ENCODE peak calls at places on chromosomes 11 and 22, in seven cellular contexts. One of them, this sample, is unnamed.

GRCh38 chr11:68430801-68431200 is 29.8 kb upstream of the PPP6R3 start:
- DNase-seq in H1: no peak
- DNase-seq in SK-N-SH: no peak
- DNase-seq in GM12878: no peak
- DNase-seq in K562: no peak
- DNase-seq in HepG2: no peak
- DNase-seq in HCT116: no peak
- DNase-seq in this sample: no peak

GRCh38 chr11:34209809-34210208 is 104.4 kb downstream of the NAT10 start:
- DNase-seq in HCT116: no peak
- DNase-seq in H1: no peak
- DNase-seq in K562: no peak
- DNase-seq in SK-N-SH: no peak
- DNase-seq in HepG2: no peak
- DNase-seq in GM12878: no peak
- DNase-seq in this sample: peak; percentile 73

GRCh38 chr22:39994566-39995345 is at the start of gene FAM83F:
- DNase-seq in HepG2: no peak
- DNase-seq in H1: peak; percentile 79
- DNase-seq in HCT116: peak; percentile 24
- DNase-seq in SK-N-SH: no peak
- DNase-seq in GM12878: no peak
- DNase-seq in K562: no peak
- DNase-seq in this sample: peak; percentile 93

GRCh38 chr11:31968774-31969433 is 122.0 kb upstream of the RCN1 start:
- DNase-seq in H1: no peak
- DNase-seq in GM12878: no peak
- DNase-seq in K562: no peak
- DNase-seq in HepG2: no peak
- DNase-seq in HCT116: no peak
- DNase-seq in SK-N-SH: peak; percentile 62
- DNase-seq in this sample: no peak

GRCh38 chr11:74701351-74701750 is 29.9 kb downstream of the CHRDL2 start:
- DNase-seq in H1: peak; percentile 78
- DNase-seq in K562: peak; percentile 73
- DNase-seq in SK-N-SH: no peak
- DNase-seq in HCT116: peak; percentile 23
- DNase-seq in GM12878: no peak
- DNase-seq in HepG2: peak; percentile 20
- DNase-seq in this sample: no peak

GRCh38 chr11:129249351-129249750 is 57.2 kb upstream of the ARHGAP32 start:
- DNase-seq in H1: no peak
- DNase-seq in SK-N-SH: no peak
- DNase-seq in GM12878: no peak
- DNase-seq in K562: no peak
- DNase-seq in HepG2: no peak
- DNase-seq in HCT116: no peak
- DNase-seq in this sample: no peak

GRCh38 chr22:26322179-26322905 is 106.7 kb upstream of the ASPHD2 start:
- DNase-seq in GM12878: no peak
- DNase-seq in K562: no peak
- DNase-seq in SK-N-SH: no peak
- DNase-seq in HCT116: peak; percentile 8
- DNase-seq in HepG2: no peak
- DNase-seq in H1: no peak
- DNase-seq in this sample: no peak

GRCh38 chr22:30754971-30755759 is 60.5 kb downstream of the OSBP2 start:
- DNase-seq in SK-N-SH: peak; percentile 74
- DNase-seq in K562: peak; percentile 69
- DNase-seq in HepG2: peak; percentile 54
- DNase-seq in GM12878: no peak
- DNase-seq in HCT116: peak; percentile 66
- DNase-seq in H1: peak; percentile 64
- DNase-seq in this sample: peak; percentile 69

GRCh38 chr11:108743851-108744250 is 79.0 kb downstream of the DDX10 start:
- DNase-seq in H1: no peak
- DNase-seq in SK-N-SH: no peak
- DNase-seq in GM12878: no peak
- DNase-seq in HCT116: no peak
- DNase-seq in HepG2: no peak
- DNase-seq in K562: no peak
- DNase-seq in this sample: no peak

GRCh38 chr11:14299921-14300320 is 59.1 kb downstream of the RRAS2 start:
- DNase-seq in H1: no peak
- DNase-seq in HCT116: no peak
- DNase-seq in GM12878: no peak
- DNase-seq in HepG2: no peak
- DNase-seq in SK-N-SH: no peak
- DNase-seq in K562: no peak
- DNase-seq in this sample: no peak

GRCh38 chr22:48750826-48751440 is 1076.7 kb downstream of the BRD1 start:
- DNase-seq in HCT116: no peak
- DNase-seq in GM12878: no peak
- DNase-seq in HepG2: no peak
- DNase-seq in H1: no peak
- DNase-seq in SK-N-SH: no peak
- DNase-seq in K562: no peak
- DNase-seq in this sample: no peak

GRCh38 chr11:85764796-85765195 is 46.1 kb downstream of the SYTL2 start:
- DNase-seq in K562: no peak
- DNase-seq in H1: no peak
- DNase-seq in GM12878: no peak
- DNase-seq in SK-N-SH: no peak
- DNase-seq in HCT116: no peak
- DNase-seq in HepG2: no peak
- DNase-seq in this sample: no peak

GRCh38 chr11:45095691-45096010 is 50.8 kb upstream of the PRDM11 start:
- DNase-seq in K562: no peak
- DNase-seq in SK-N-SH: no peak
- DNase-seq in HepG2: no peak
- DNase-seq in H1: peak; percentile 34
- DNase-seq in HCT116: no peak
- DNase-seq in GM12878: no peak
- DNase-seq in this sample: no peak

GRCh38 chr11:1889527-1889930 is 2.2 kb downstream of the PRR33 start:
- DNase-seq in SK-N-SH: peak; percentile 24
- DNase-seq in HCT116: no peak
- DNase-seq in GM12878: no peak
- DNase-seq in HepG2: no peak
- DNase-seq in K562: no peak
- DNase-seq in H1: no peak
- DNase-seq in this sample: no peak

GRCh38 chr11:100578966-100579365 is 108.1 kb upstream of the ARHGAP42 start:
- DNase-seq in HepG2: no peak
- DNase-seq in HCT116: no peak
- DNase-seq in SK-N-SH: no peak
- DNase-seq in GM12878: no peak
- DNase-seq in H1: no peak
- DNase-seq in K562: no peak
- DNase-seq in this sample: no peak

GRCh38 chr11:123454060-123454651 is 24.1 kb downstream of the GRAMD1B start:
- DNase-seq in H1: no peak
- DNase-seq in SK-N-SH: no peak
- DNase-seq in GM12878: no peak
- DNase-seq in HepG2: no peak
- DNase-seq in HCT116: peak; percentile 88
- DNase-seq in K562: no peak
- DNase-seq in this sample: peak; percentile 60

GRCh38 chr22:39095971-39096370 is 1.1 kb upstream of the APOBEC3H start:
- DNase-seq in HepG2: no peak
- DNase-seq in H1: no peak
- DNase-seq in K562: no peak
- DNase-seq in SK-N-SH: no peak
- DNase-seq in HCT116: no peak
- DNase-seq in GM12878: no peak
- DNase-seq in this sample: no peak

GRCh38 chr11:134539285-134539684 is 127.2 kb upstream of the B3GAT1 start:
- DNase-seq in HCT116: no peak
- DNase-seq in HepG2: no peak
- DNase-seq in GM12878: no peak
- DNase-seq in SK-N-SH: no peak
- DNase-seq in K562: no peak
- DNase-seq in H1: peak; percentile 20
- DNase-seq in this sample: no peak
- TF ChIP-seq JUND in HCT116: no peak
- TF ChIP-seq JUND in HepG2: no peak
- TF ChIP-seq JUND in GM12878: no peak
- TF ChIP-seq JUND in SK-N-SH: no peak
- TF ChIP-seq JUND in K562: no peak
- TF ChIP-seq JUND in H1: no peak
- TF ChIP-seq JUND in this sample: no peak

GRCh38 chr22:22955276-22955798 is 67.7 kb downstream of the IGLL5 start:
- DNase-seq in SK-N-SH: no peak
- DNase-seq in HepG2: no peak
- DNase-seq in H1: no peak
- DNase-seq in K562: no peak
- DNase-seq in HCT116: no peak
- DNase-seq in GM12878: no peak
- DNase-seq in this sample: no peak

GRCh38 chr22:22953796-22954195 is 66.2 kb downstream of the IGLL5 start:
- DNase-seq in K562: no peak
- DNase-seq in HepG2: no peak
- DNase-seq in SK-N-SH: no peak
- DNase-seq in HCT116: no peak
- DNase-seq in H1: no peak
- DNase-seq in GM12878: no peak
- DNase-seq in this sample: no peak

GRCh38 chr22:22957090-22957489 is 69.5 kb downstream of the IGLL5 start:
- DNase-seq in HCT116: no peak
- DNase-seq in H1: no peak
- DNase-seq in HepG2: no peak
- DNase-seq in SK-N-SH: no peak
- DNase-seq in K562: no peak
- DNase-seq in GM12878: no peak
- DNase-seq in this sample: no peak

GRCh38 chr22:22958621-22959020 is 71.0 kb downstream of the IGLL5 start:
- DNase-seq in K562: no peak
- DNase-seq in HCT116: no peak
- DNase-seq in SK-N-SH: no peak
- DNase-seq in H1: no peak
- DNase-seq in GM12878: no peak
- DNase-seq in HepG2: no peak
- DNase-seq in this sample: no peak

GRCh38 chr22:22955866-22956535 is 68.4 kb downstream of the IGLL5 start:
- DNase-seq in HCT116: peak; percentile 52
- DNase-seq in K562: peak; percentile 98
- DNase-seq in SK-N-SH: peak; percentile 71
- DNase-seq in HepG2: peak; percentile 59
- DNase-seq in GM12878: no peak
- DNase-seq in H1: peak; percentile 70
- DNase-seq in this sample: peak; percentile 28
- TF ChIP-seq JUND in HCT116: no peak
- TF ChIP-seq JUND in K562: no peak
- TF ChIP-seq JUND in SK-N-SH: no peak
- TF ChIP-seq JUND in HepG2: no peak
- TF ChIP-seq JUND in GM12878: no peak
- TF ChIP-seq JUND in H1: no peak
- TF ChIP-seq JUND in this sample: no peak

DNA sequence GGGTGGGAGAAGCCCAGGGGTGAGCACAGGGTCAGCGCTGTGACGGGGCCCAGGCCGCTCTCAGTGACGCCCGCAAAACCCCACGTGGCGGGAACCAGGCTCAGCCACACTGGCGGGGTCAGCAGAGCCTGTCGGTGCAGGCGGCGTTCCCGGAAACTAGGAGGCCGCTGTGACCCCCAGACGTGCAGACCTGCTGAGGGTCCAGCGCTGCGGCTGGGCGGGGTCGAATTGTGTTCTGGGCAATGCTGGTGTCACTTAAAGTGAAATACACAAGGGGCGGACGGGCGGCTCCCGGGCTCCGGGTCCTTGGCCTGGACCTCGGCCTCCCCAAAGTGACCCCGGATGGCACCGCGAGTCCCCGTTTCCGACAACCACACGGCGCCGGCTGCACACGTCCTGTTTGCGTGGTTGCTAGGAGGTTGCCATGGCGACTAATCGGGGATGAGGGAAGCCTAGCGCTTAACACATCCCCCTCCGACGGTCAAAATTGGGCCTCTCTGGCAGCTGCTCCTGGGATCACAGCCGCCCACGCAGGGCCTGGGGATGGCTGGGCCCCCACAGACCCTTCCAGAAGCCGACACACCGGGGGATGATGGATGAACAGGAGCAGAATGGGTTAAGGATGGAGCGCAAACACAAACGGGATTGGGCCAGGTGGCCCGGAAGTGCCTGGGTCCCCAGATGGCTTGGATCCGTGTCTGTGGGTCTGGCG is 81.7 kb upstream of the PRR5 start:
- DNase-seq in SK-N-SH: peak; percentile 75
- DNase-seq in HCT116: no peak
- DNase-seq in GM12878: no peak
- DNase-seq in H1: peak; percentile 91
- DNase-seq in K562: peak; percentile 51
- DNase-seq in HepG2: peak; percentile 49
- DNase-seq in this sample: no peak
- TF ChIP-seq JUND in SK-N-SH: no peak
- TF ChIP-seq JUND in HCT116: no peak
- TF ChIP-seq JUND in GM12878: no peak
- TF ChIP-seq JUND in H1: no peak
- TF ChIP-seq JUND in K562: no peak
- TF ChIP-seq JUND in HepG2: no peak
- TF ChIP-seq JUND in this sample: no peak

GRCh38 chr11:67415501-67416304 is at the start of gene CARNS1:
- DNase-seq in H1: no peak
- DNase-seq in GM12878: no peak
- DNase-seq in SK-N-SH: no peak
- DNase-seq in HCT116: no peak
- DNase-seq in K562: no peak
- DNase-seq in HepG2: no peak
- DNase-seq in this sample: no peak
- TF ChIP-seq JUND in H1: no peak
- TF ChIP-seq JUND in GM12878: no peak
- TF ChIP-seq JUND in SK-N-SH: no peak
- TF ChIP-seq JUND in HCT116: no peak
- TF ChIP-seq JUND in K562: no peak
- TF ChIP-seq JUND in HepG2: no peak
- TF ChIP-seq JUND in this sample: no peak

GRCh38 chr11:117095301-117096139 is 2.7 kb downstream of the SIK3 start:
- DNase-seq in GM12878: no peak
- DNase-seq in K562: peak; percentile 65
- DNase-seq in H1: no peak
- DNase-seq in HCT116: no peak
- DNase-seq in SK-N-SH: no peak
- DNase-seq in HepG2: peak; percentile 82
- DNase-seq in this sample: peak; percentile 83
- TF ChIP-seq JUND in GM12878: no peak
- TF ChIP-seq JUND in K562: no peak
- TF ChIP-seq JUND in H1: no peak
- TF ChIP-seq JUND in HCT116: no peak
- TF ChIP-seq JUND in SK-N-SH: no peak
- TF ChIP-seq JUND in HepG2: no peak
- TF ChIP-seq JUND in this sample: no peak